ENCODE peak calls at places on chromosomes 1 and 21, in ten cellular contexts. G is NB4, A is fibroblast of lung, V is fibroblast of mammary gland, J is foreskin keratinocyte, M is endothelial cell, P is heart left ventricle, K is AG04450, W is DND-41, S is OCI-LY7. N is an unnamed sample.

GRCh38 chr1:73674945-73675561 is 522.9 kb downstream of the LRRIQ3 start:
- DNase-seq in K (no peak), J (peak), S (peak), A (peak), P (no peak), G (peak), M (no peak), V (peak), W (no peak), N (peak)

GRCh38 chr1:1956101-1956500 is 37.0 kb upstream of the TMEM52 start:
- DNase-seq in V (no peak), W (no peak), G (no peak), A (no peak), P (no peak), M (no peak), J (no peak), S (no peak), K (no peak), N (no peak)

GRCh38 chr1:47623174-47623940 is 185.5 kb downstream of the FOXD2 start:
- DNase-seq in S (no peak), J (no peak), W (no peak), V (no peak), K (no peak), G (no peak), M (peak), A (no peak), P (no peak), N (no peak)

GRCh38 chr1:21607549-21608529 is 61.3 kb downstream of the RAP1GAP start:
- DNase-seq in M (peak), W (peak), S (peak), A (peak), P (peak), G (peak), K (peak), V (peak), J (peak), N (peak)

GRCh38 chr1:115194571-115194970 is 105.3 kb upstream of the TSPAN2 start:
- DNase-seq in M (no peak), V (no peak), K (no peak), W (no peak), P (no peak), S (no peak), J (no peak), G (no peak), A (no peak), N (no peak)

GRCh38 chr1:196678510-196678884 is 26.7 kb downstream of the CFH start:
- DNase-seq in P (no peak), M (no peak), S (no peak), V (peak), K (peak), G (no peak), A (peak), W (no peak), J (peak), N (peak)

GRCh38 chr1:50271968-50272578 is 151.2 kb downstream of the DMRTA2 start:
- DNase-seq in M (peak), S (peak), K (no peak), P (peak), V (peak), J (no peak), A (no peak), W (peak), G (peak), N (peak)

GRCh38 chr1:33043267-33044090 is 6.8 kb upstream of the AK2 start:
- DNase-seq in A (no peak), M (no peak), S (no peak), W (no peak), J (no peak), V (no peak), K (no peak), G (no peak), P (no peak), N (no peak)

GRCh38 chr1:28144203-28145135 is 32.0 kb downstream of the PTAFR start:
- DNase-seq in A (peak), P (no peak), V (peak), S (peak), J (peak), G (peak), K (no peak), W (no peak), M (no peak), N (peak)

GRCh38 chr1:244653439-244654283 is 735 bp downstream of the DESI2 start:
- DNase-seq in G (no peak), J (peak), V (peak), K (no peak), W (no peak), S (peak), P (no peak), A (peak), M (peak), N (peak)

GRCh38 chr21:46063227-46063626 is 34.7 kb upstream of the COL6A2 start:
- DNase-seq in J (no peak), V (peak), K (no peak), P (no peak), M (no peak), S (peak), W (no peak), G (no peak), A (peak), N (no peak)

GRCh38 chr1:39877980-39878956 is 5.0 kb downstream of the TRIT1 start:
- DNase-seq in W (no peak), J (no peak), K (no peak), V (no peak), A (no peak), M (no peak), S (no peak), P (no peak), G (no peak), N (no peak)

GRCh38 chr21:38780879-38781278 is 24.9 kb upstream of the ETS2 start:
- DNase-seq in G (no peak), M (no peak), J (no peak), A (no peak), P (no peak), V (no peak), W (no peak), S (no peak), K (no peak), N (no peak)

GRCh38 chr1:240797050-240797449 is 185.1 kb upstream of the GREM2 start:
- DNase-seq in G (no peak), W (no peak), K (no peak), M (no peak), P (no peak), V (peak), S (no peak), J (peak), A (no peak), N (peak)
- TF ChIP-seq CTCF in G (no peak), W (no peak), K (no peak), M (no peak), P (no peak), V (no peak), S (no peak), J (no peak), A (no peak), N (no peak)

GRCh38 chr1:155070721-155071556 is 7.4 kb downstream of the EFNA4 start:
- DNase-seq in K (no peak), M (peak), W (no peak), A (peak), J (peak), V (peak), G (peak), S (peak), P (peak), N (peak)
- TF ChIP-seq CTCF in K (peak), M (peak), W (no peak), A (peak), J (peak), V (no peak), G (no peak), S (peak), P (peak), N (peak)

GRCh38 chr1:159821171-159821867 is 5.4 kb upstream of the SLAMF8 start:
- DNase-seq in G (peak), V (no peak), J (no peak), S (peak), W (peak), P (no peak), A (peak), K (peak), M (peak), N (no peak)
- TF ChIP-seq CTCF in G (peak), V (no peak), J (no peak), S (peak), W (peak), P (no peak), A (peak), K (peak), M (peak), N (no peak)

GRCh38 chr1:155160128-155160527 is 13.0 kb downstream of the KRTCAP2 start:
- DNase-seq in J (no peak), G (no peak), P (no peak), K (no peak), S (no peak), M (no peak), A (no peak), V (no peak), W (no peak), N (no peak)
- TF ChIP-seq CTCF in J (no peak), G (no peak), P (no peak), K (no peak), S (no peak), M (no peak), A (no peak), V (no peak), W (no peak), N (no peak)

GRCh38 chr1:154961497-154962237 is at the start of gene PYGO2:
- DNase-seq in A (peak), S (peak), K (no peak), G (peak), P (peak), M (peak), W (peak), V (peak), J (peak), N (peak)
- TF ChIP-seq CTCF in A (no peak), S (peak), K (peak), G (peak), P (peak), M (peak), W (peak), V (no peak), J (peak), N (peak)

GRCh38 chr21:31524140-31524539 is 135.4 kb upstream of the SOD1 start:
- DNase-seq in P (no peak), M (no peak), G (no peak), K (no peak), J (no peak), W (no peak), V (no peak), S (no peak), A (no peak), N (no peak)
- TF ChIP-seq CTCF in P (no peak), M (no peak), G (no peak), K (no peak), J (no peak), W (no peak), V (no peak), S (no peak), A (no peak), N (no peak)

GRCh38 chr1:201982923-201983805 is 716 bp downstream of the RNPEP start:
- DNase-seq in P (peak), W (peak), G (peak), S (peak), V (peak), A (peak), J (peak), K (peak), M (peak), N (peak)
- TF ChIP-seq CTCF in P (no peak), W (peak), G (no peak), S (peak), V (peak), A (peak), J (peak), K (peak), M (peak), N (peak)

DNA sequence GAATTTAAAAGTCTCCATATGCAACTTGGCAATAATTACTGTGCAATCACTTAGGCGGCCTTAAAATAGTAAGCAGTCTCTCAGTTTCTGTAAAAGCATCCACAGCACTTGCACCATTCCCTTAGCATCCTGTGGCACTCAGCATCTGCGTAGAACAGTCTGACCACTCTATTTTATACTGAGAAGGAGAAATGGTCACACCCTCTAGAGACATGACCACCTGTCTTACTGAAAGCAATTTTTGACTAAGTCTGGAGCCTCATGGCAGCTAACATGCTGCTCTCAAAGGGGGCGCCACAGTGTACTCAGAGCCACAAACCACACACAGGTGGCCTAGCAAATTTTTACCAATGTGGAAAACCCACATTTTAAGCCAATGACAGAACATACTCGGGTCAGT is 62.0 kb downstream of the KCNK1 start:
- DNase-seq in K (no peak), J (no peak), V (no peak), P (no peak), G (no peak), W (no peak), S (no peak), A (no peak), M (no peak), N (no peak)
- TF ChIP-seq CTCF in K (no peak), J (no peak), V (no peak), P (no peak), G (no peak), W (no peak), S (no peak), A (no peak), M (no peak), N (no peak)

GRCh38 chr1:111404588-111404987 is 22.9 kb downstream of the OVGP1 start:
- DNase-seq in W (no peak), M (no peak), P (no peak), V (no peak), A (no peak), J (no peak), S (peak), K (no peak), G (no peak), N (no peak)

GRCh38 chr1:111402083-111402482 is 25.5 kb downstream of the OVGP1 start:
- DNase-seq in V (no peak), W (no peak), G (no peak), M (no peak), J (no peak), K (no peak), A (no peak), P (no peak), S (no peak), N (no peak)

GRCh38 chr1:111399792-111400610 is 27.5 kb downstream of the OVGP1 start:
- DNase-seq in A (peak), J (peak), V (peak), G (peak), K (no peak), W (peak), P (no peak), M (peak), S (peak), N (peak)
- TF ChIP-seq CTCF in A (peak), J (peak), V (peak), G (peak), K (peak), W (peak), P (peak), M (peak), S (peak), N (peak)

N was measured in bronchial epithelial cell.